ENCODE peak calls at places on chromosomes 3 and 15, in four cellular contexts. M, T, D and I are unnamed samples.

GRCh38 chr15:38073278-38073930 is 139.0 kb downstream of the TMCO5A start:
- DNase-seq in D (no peak), T (no peak), M (no peak), I (no peak)

GRCh38 chr15:48318131-48318530 is 13.1 kb upstream of the DUT start:
- DNase-seq in D (peak; percentile 61), M (no peak), T (no peak), I (no peak)

GRCh38 chr3:46692566-46692983 is 904 bp downstream of the ALS2CL start:
- DNase-seq in T (peak; percentile 95), D (no peak), M (no peak), I (no peak)

GRCh38 chr3:52525666-52526065 is 8.0 kb downstream of the NT5DC2 start:
- DNase-seq in M (peak; percentile 4), T (no peak), D (no peak), I (no peak)

GRCh38 chr15:78003539-78004008 is 73.9 kb downstream of the TBC1D2B start:
- DNase-seq in D (no peak), T (peak; percentile 92), M (no peak), I (no peak)

GRCh38 chr3:124934577-124934976 is at the start of gene MUC13:
- DNase-seq in D (no peak), T (no peak), M (no peak), I (no peak)

GRCh38 chr15:99163271-99164062 is 58.6 kb downstream of the SYNM start:
- DNase-seq in T (no peak), M (no peak), D (no peak), I (no peak)

GRCh38 chr3:105907790-105908189 is 39.0 kb upstream of the CBLB start:
- DNase-seq in M (no peak), T (no peak), D (no peak), I (no peak)

GRCh38 chr3:29718661-29719065 is 437.8 kb downstream of the RBMS3 start:
- DNase-seq in T (no peak), M (no peak), D (no peak), I (no peak)

GRCh38 chr3:22685598-22685997 is 517.5 kb upstream of the UBE2E2 start:
- DNase-seq in D (no peak), T (no peak), M (no peak), I (no peak)

GRCh38 chr15:63630036-63630751 is 33.0 kb downstream of the FBXL22 start:
- DNase-seq in M (no peak), T (no peak), D (no peak), I (no peak)

GRCh38 chr3:157438371-157438735 is 1.7 kb downstream of the PTX3 start:
- DNase-seq in T (no peak), M (no peak), D (peak; percentile 59), I (no peak)

GRCh38 chr3:146184616-146185015 is 23.6 kb upstream of the PLOD2 start:
- DNase-seq in T (peak; percentile 85), D (no peak), M (no peak), I (no peak)

GRCh38 chr3:193826126-193826795 is 233.3 kb downstream of the OPA1 start:
- DNase-seq in D (no peak), M (no peak), T (peak; percentile 68), I (no peak)

DNA sequence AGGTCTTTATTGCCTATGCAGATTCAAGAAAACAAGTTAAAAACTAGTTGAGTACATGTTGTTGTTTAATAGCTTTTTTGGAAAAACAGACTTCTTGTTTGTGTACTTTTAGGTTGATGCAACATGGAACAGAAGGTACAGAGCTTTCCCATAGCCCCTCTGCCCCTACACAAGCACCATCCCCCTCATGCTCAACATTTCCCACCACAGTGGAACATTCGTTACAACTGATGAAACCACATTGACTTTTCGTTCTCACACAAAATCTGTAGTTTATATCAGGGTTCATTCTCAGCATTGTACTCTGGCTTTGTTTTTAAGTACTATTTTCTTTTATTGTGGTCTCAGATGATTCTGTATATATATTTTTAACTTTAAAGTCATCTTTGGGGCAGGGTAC is 1054.6 kb downstream of the NTRK3 start:
- DNase-seq in T (no peak), M (no peak), D (no peak), I (no peak)
- H3K9me3 ChIP-seq in T (no peaks in the 10 kb centered on the region), M (no peaks in the 10 kb centered on the region), D (no peaks in the 10 kb centered on the region), I (no peaks in the 10 kb centered on the region)

DNA sequence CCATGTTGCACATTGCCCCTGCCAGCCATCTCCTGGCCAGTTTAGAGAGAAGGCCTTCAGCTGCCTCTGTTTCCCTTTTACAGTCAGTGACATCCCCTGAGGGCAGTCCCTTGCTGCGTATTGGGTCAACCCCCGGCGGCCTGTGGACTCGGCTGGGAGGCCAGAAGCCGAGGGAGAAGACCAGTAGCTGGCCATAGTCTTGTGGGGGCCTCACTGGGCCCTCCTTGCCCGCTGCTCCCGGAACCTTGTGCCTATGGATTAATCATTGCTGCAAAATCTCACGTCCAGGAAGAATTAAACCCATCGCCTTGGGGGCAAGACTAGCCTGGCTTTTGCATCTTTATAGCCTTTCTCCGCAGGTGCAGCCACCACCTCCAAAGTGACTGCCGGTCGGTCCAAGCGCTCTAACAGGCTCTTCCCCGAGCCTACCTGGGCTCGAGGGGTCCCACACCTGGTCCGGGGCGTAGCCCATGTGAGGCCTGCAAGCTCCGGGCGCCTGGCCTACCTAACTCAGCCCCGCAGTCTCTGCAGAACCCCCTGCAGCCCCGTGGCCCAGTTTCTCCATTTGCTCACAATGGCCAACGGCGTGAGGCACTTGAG is 870 bp upstream of the CHAC1 start:
- DNase-seq in M (no peak), D (no peak), T (no peak), I (no peak)
- H3K27ac ChIP-seq in M (peak overlapping the region; percentile 82), D (peak overlapping the region; percentile 27), T (peak overlapping the region; percentile 96), I (peak overlapping the region; percentile 79)

GRCh38 chr15:66768984-66769383 is 66.9 kb downstream of the SMAD6 start:
- DNase-seq in T (no peak), M (no peak), D (no peak), I (no peak)

GRCh38 chr15:66767370-66767769 is 65.3 kb downstream of the SMAD6 start:
- DNase-seq in M (no peak), D (no peak), T (no peak), I (no peak)

GRCh38 chr15:66765478-66766281 is 63.6 kb downstream of the SMAD6 start:
- DNase-seq in D (no peak), T (peak; percentile 93), M (no peak), I (no peak)

GRCh38 chr15:66764067-66764428 is 62.0 kb downstream of the SMAD6 start:
- DNase-seq in M (no peak), D (no peak), T (no peak), I (no peak)

GRCh38 chr15:66766282-66767228 is 64.5 kb downstream of the SMAD6 start:
- DNase-seq in D (no peak), M (no peak), T (no peak), I (no peak)
- H3K4me3 ChIP-seq in D (no peak overlapping the region), M (no peak overlapping the region), T (no peak overlapping the region), I (no peak overlapping the region)

GRCh38 chr3:123920383-123920782 is 36.3 kb upstream of the MYLK start:
- DNase-seq in M (no peak), T (no peak), D (no peak), I (no peak)
- H3K9me3 ChIP-seq in M (peaks cover 7% of the 10 kb centered on the region), T (no peaks in the 10 kb centered on the region), D (peaks cover 8% of the 10 kb centered on the region), I (no peaks in the 10 kb centered on the region)

GRCh38 chr3:128073807-128074206 is 21.6 kb downstream of the SEC61A1 start:
- DNase-seq in T (no peak), D (no peak), M (no peak), I (no peak)

GRCh38 chr3:128074851-128075515 is 22.7 kb downstream of the SEC61A1 start:
- DNase-seq in D (no peak), T (no peak), M (no peak), I (no peak)

GRCh38 chr3:128076465-128076782 is 24.2 kb downstream of the SEC61A1 start:
- DNase-seq in D (no peak), T (no peak), M (no peak), I (no peak)

GRCh38 chr3:128076783-128077624 is 24.8 kb downstream of the SEC61A1 start:
- DNase-seq in T (no peak), D (no peak), M (no peak), I (no peak)

GRCh38 chr3:128075516-128076464 is 23.6 kb downstream of the SEC61A1 start:
- DNase-seq in D (peak; percentile 91), T (peak; percentile 85), M (no peak), I (no peak)
- H3K27ac ChIP-seq in D (no peak overlapping the region), T (peak overlapping the region; percentile 53), M (peak overlapping the region; percentile 53), I (peak overlapping the region; percentile 31)

GRCh38 chr3:59514865-59515482 is 465.1 kb upstream of the CFAP20DC start:
- DNase-seq in M (no peak), D (no peak), T (no peak), I (no peak)
- H3K4me3 ChIP-seq in M (no peak overlapping the region), D (no peak overlapping the region), T (no peak overlapping the region), I (no peak overlapping the region)

GRCh38 chr3:196517919-196518318 is 2.8 kb upstream of the SMCO1 start:
- DNase-seq in D (no peak), M (no peak), T (peak; percentile 19), I (no peak)
- H3K9me3 ChIP-seq in D (peaks cover 22% of the 10 kb centered on the region), M (peaks cover 17% of the 10 kb centered on the region), T (no peaks in the 10 kb centered on the region), I (no peaks in the 10 kb centered on the region)